ENCODE peak calls at places on chromosomes 11 and 22, in four cellular contexts. One of them, this sample, is unnamed.

GRCh38 chr11:74397531-74398243 is 546 bp downstream of the PGM2L1 start:
- DNase-seq in GM12878: no peak
- DNase-seq in HepG2: peak
- DNase-seq in H1: no peak
- DNase-seq in this sample: peak

GRCh38 chr22:33389927-33390326 is 331.7 kb upstream of the SYN3 start:
- DNase-seq in GM12878: no peak
- DNase-seq in HepG2: no peak
- DNase-seq in H1: no peak
- DNase-seq in this sample: no peak

GRCh38 chr11:33652407-33652806 is 48.2 kb downstream of the C11orf91 start:
- DNase-seq in GM12878: no peak
- DNase-seq in HepG2: no peak
- DNase-seq in H1: no peak
- DNase-seq in this sample: no peak

GRCh38 chr22:23837496-23837859 is 1.3 kb downstream of the DERL3 start:
- DNase-seq in GM12878: no peak
- DNase-seq in HepG2: no peak
- DNase-seq in H1: no peak
- DNase-seq in this sample: no peak

GRCh38 chr11:57318178-57318577 is 6.6 kb downstream of the TNKS1BP1 start:
- DNase-seq in GM12878: no peak
- DNase-seq in HepG2: no peak
- DNase-seq in H1: no peak
- DNase-seq in this sample: no peak

GRCh38 chr22:46672731-46673130 is 52.5 kb downstream of the GRAMD4 start:
- DNase-seq in GM12878: no peak
- DNase-seq in HepG2: no peak
- DNase-seq in H1: no peak
- DNase-seq in this sample: no peak

GRCh38 chr11:129374993-129375721 is 491 bp upstream of the BARX2 start:
- DNase-seq in GM12878: no peak
- DNase-seq in HepG2: no peak
- DNase-seq in H1: no peak
- DNase-seq in this sample: no peak

GRCh38 chr22:28656156-28656555 is 23.5 kb downstream of the TTC28 start:
- DNase-seq in GM12878: no peak
- DNase-seq in HepG2: no peak
- DNase-seq in H1: no peak
- DNase-seq in this sample: no peak

GRCh38 chr11:78946945-78947914 is 372.6 kb upstream of the NARS2 start:
- DNase-seq in GM12878: no peak
- DNase-seq in HepG2: peak
- DNase-seq in H1: no peak
- DNase-seq in this sample: no peak

GRCh38 chr22:49015459-49015858 is 812.2 kb downstream of the BRD1 start:
- DNase-seq in GM12878: no peak
- DNase-seq in HepG2: no peak
- DNase-seq in H1: no peak
- DNase-seq in this sample: no peak

GRCh38 chr22:25930710-25931353 is 188.8 kb downstream of the MYO18B start:
- DNase-seq in GM12878: no peak
- DNase-seq in HepG2: no peak
- DNase-seq in H1: no peak
- DNase-seq in this sample: no peak

GRCh38 chr22:31488988-31489617 is 539 bp downstream of the EIF4ENIF1 start:
- DNase-seq in GM12878: no peak
- DNase-seq in HepG2: no peak
- DNase-seq in H1: no peak
- DNase-seq in this sample: peak

GRCh38 chr11:123072279-123072678 is 10.3 kb upstream of the HSPA8 start:
- DNase-seq in GM12878: no peak
- DNase-seq in HepG2: no peak
- DNase-seq in H1: no peak
- DNase-seq in this sample: no peak

GRCh38 chr11:9838229-9838628 is 174.4 kb downstream of the SWAP70 start:
- DNase-seq in GM12878: no peak
- DNase-seq in HepG2: no peak
- DNase-seq in H1: no peak
- DNase-seq in this sample: no peak

GRCh38 chr11:111382451-111382850 is 3.4 kb upstream of the POU2AF1 start:
- DNase-seq in GM12878: no peak
- DNase-seq in HepG2: no peak
- DNase-seq in H1: no peak
- DNase-seq in this sample: no peak

GRCh38 chr22:30365891-30366290 is 9.1 kb downstream of the CCDC157 start:
- DNase-seq in GM12878: no peak
- DNase-seq in HepG2: no peak
- DNase-seq in H1: no peak
- DNase-seq in this sample: no peak

GRCh38 chr22:25366876-25367466 is 147.5 kb downstream of the CRYBB2 start:
- DNase-seq in GM12878: no peak
- DNase-seq in HepG2: no peak
- DNase-seq in H1: no peak
- DNase-seq in this sample: no peak

GRCh38 chr22:29152381-29153138 is 53.1 kb upstream of the EMID1 start:
- DNase-seq in GM12878: no peak
- DNase-seq in HepG2: no peak
- DNase-seq in H1: no peak
- DNase-seq in this sample: peak

GRCh38 chr11:64037027-64037633 is 1.4 kb downstream of the FLRT1 start:
- DNase-seq in GM12878: no peak
- DNase-seq in HepG2: no peak
- DNase-seq in H1: no peak
- DNase-seq in this sample: no peak

GRCh38 chr11:64245797-64246623 is 733 bp downstream of the PPP1R14B start:
- DNase-seq in GM12878: no peak
- DNase-seq in HepG2: peak
- DNase-seq in H1: no peak
- DNase-seq in this sample: peak

GRCh38 chr22:18057568-18058209 is 20.1 kb upstream of the PEX26 start:
- DNase-seq in GM12878: peak
- DNase-seq in HepG2: peak
- DNase-seq in H1: no peak
- DNase-seq in this sample: peak

GRCh38 chr11:91857194-91857593 is 367.4 kb upstream of the FAT3 start:
- DNase-seq in GM12878: no peak
- DNase-seq in HepG2: no peak
- DNase-seq in H1: no peak
- DNase-seq in this sample: no peak

GRCh38 chr11:65417221-65417701 is 5.3 kb upstream of the NEAT1 start:
- DNase-seq in GM12878: no peak
- DNase-seq in HepG2: no peak
- DNase-seq in H1: no peak
- DNase-seq in this sample: no peak

GRCh38 chr22:48226026-48227013 is 1463.9 kb downstream of the TBC1D22A start:
- DNase-seq in GM12878: no peak
- DNase-seq in HepG2: no peak
- DNase-seq in H1: no peak
- DNase-seq in this sample: no peak

GRCh38 chr11:32297629-32298028 is 137.7 kb downstream of the WT1 start:
- DNase-seq in GM12878: no peak
- DNase-seq in HepG2: no peak
- DNase-seq in H1: no peak
- DNase-seq in this sample: peak

GRCh38 chr22:36334838-36335603 is 52.7 kb downstream of the MYH9 start:
- DNase-seq in GM12878: no peak
- DNase-seq in HepG2: no peak
- DNase-seq in H1: no peak
- DNase-seq in this sample: peak

GRCh38 chr11:61125310-61125684 is 23.0 kb downstream of the CD5 start:
- DNase-seq in GM12878: no peak
- DNase-seq in HepG2: no peak
- DNase-seq in H1: no peak
- DNase-seq in this sample: no peak

GRCh38 chr11:69000391-69000790 is 12.7 kb downstream of the MRGPRF start:
- DNase-seq in GM12878: no peak
- DNase-seq in HepG2: no peak
- DNase-seq in H1: no peak
- DNase-seq in this sample: no peak
- TF ChIP-seq BRCA1 in GM12878: no peak
- TF ChIP-seq BRCA1 in HepG2: no peak
- TF ChIP-seq BRCA1 in H1: no peak
- TF ChIP-seq BRCA1 in this sample: no peak

GRCh38 chr11:1076061-1076665 is 1.5 kb downstream of the MUC2 start:
- DNase-seq in GM12878: no peak
- DNase-seq in HepG2: no peak
- DNase-seq in H1: no peak
- DNase-seq in this sample: no peak
- TF ChIP-seq BRCA1 in GM12878: no peak
- TF ChIP-seq BRCA1 in HepG2: no peak
- TF ChIP-seq BRCA1 in H1: no peak
- TF ChIP-seq BRCA1 in this sample: no peak

GRCh38 chr11:34793666-34794065 is 122.5 kb downstream of the APIP start:
- DNase-seq in GM12878: no peak
- DNase-seq in HepG2: no peak
- DNase-seq in H1: no peak
- DNase-seq in this sample: no peak

GRCh38 chr11:34794696-34795095 is 121.5 kb downstream of the APIP start:
- DNase-seq in GM12878: no peak
- DNase-seq in HepG2: no peak
- DNase-seq in H1: no peak
- DNase-seq in this sample: no peak

GRCh38 chr11:34799848-34800247 is 116.3 kb downstream of the APIP start:
- DNase-seq in GM12878: no peak
- DNase-seq in HepG2: no peak
- DNase-seq in H1: no peak
- DNase-seq in this sample: no peak

GRCh38 chr11:34798985-34799384 is 117.2 kb downstream of the APIP start:
- DNase-seq in GM12878: no peak
- DNase-seq in HepG2: no peak
- DNase-seq in H1: no peak
- DNase-seq in this sample: no peak
- TF ChIP-seq BRCA1 in GM12878: no peak
- TF ChIP-seq BRCA1 in HepG2: no peak
- TF ChIP-seq BRCA1 in H1: no peak
- TF ChIP-seq BRCA1 in this sample: no peak

GRCh38 chr11:98572941-98573340 is 447.8 kb upstream of the CNTN5 start:
- DNase-seq in GM12878: no peak
- DNase-seq in HepG2: no peak
- DNase-seq in H1: no peak
- DNase-seq in this sample: no peak
- TF ChIP-seq BRCA1 in GM12878: no peak
- TF ChIP-seq BRCA1 in HepG2: no peak
- TF ChIP-seq BRCA1 in H1: no peak
- TF ChIP-seq BRCA1 in this sample: no peak

DNA sequence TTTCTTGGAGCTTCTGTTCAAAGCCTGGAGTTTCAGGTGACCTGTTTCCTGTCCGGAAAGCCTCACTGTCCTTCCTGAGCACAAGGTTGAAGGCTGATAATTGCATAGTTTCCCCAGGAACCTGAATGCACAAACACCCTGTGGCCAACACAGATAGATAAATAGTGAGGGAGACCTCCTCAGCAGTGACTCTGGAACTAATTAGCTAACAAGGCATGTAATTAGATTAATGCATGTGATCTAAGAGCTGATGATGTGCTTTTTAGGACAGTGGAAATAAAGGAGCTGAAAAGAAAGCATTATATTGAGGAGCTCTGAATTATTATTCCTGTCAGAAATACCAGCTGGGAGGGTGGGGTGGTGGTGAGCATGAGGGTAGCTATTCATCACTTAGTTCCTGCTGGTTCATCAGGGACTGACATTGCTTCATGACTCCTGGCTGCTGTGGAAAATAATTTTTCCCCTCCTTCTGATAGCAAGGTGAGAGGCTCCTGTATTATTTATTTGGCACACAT is 101.1 kb downstream of the NELL1 start:
- DNase-seq in GM12878: no peak
- DNase-seq in HepG2: no peak
- DNase-seq in H1: no peak
- DNase-seq in this sample: no peak
- TF ChIP-seq BRCA1 in GM12878: no peak
- TF ChIP-seq BRCA1 in HepG2: no peak
- TF ChIP-seq BRCA1 in H1: no peak
- TF ChIP-seq BRCA1 in this sample: no peak

DNA sequence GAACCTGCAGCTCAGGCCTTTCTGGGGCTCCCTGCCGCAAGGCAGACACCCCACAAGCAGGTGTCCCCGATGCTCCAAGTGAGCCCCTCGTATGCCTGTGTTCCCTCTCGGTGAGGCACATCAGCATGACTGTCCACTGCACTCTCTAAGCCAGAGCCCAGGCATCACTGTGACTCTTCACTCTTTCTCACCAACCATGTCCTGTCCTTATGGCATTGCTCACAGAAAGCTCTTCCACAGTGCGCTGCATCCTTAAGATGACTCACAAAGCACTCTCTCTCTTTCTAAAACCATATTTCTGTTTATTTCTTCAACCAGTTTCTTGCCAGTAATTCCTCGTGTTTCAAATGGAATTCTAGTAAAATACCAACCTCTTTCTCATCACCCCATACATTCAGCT is 18.1 kb downstream of the GAB4 start:
- DNase-seq in GM12878: no peak
- DNase-seq in HepG2: no peak
- DNase-seq in H1: no peak
- DNase-seq in this sample: no peak
- TF ChIP-seq BRCA1 in GM12878: no peak
- TF ChIP-seq BRCA1 in HepG2: no peak
- TF ChIP-seq BRCA1 in H1: no peak
- TF ChIP-seq BRCA1 in this sample: no peak

This sample was measured in K562.